ENCODE peak calls at places on chromosomes 2 and 18, in seven cellular contexts. E, W, Z, A, K, B and C are unnamed samples.
A peak's percentile ranks its signal among the peaks of the same experiment; 100 is the strongest.

GRCh38 chr18:48600746-48601090 is 61.9 kb downstream of the CTIF start:
- DNase-seq in E (no peak), B (no peak), K (no peak), A (no peak), W (no peak), Z (no peak), C (no peak)

GRCh38 chr2:164784376-164784775 is 57.2 kb downstream of the COBLL1 start:
- DNase-seq in B (no peak), A (no peak), W (no peak), Z (no peak), K (no peak), E (no peak), C (no peak)

GRCh38 chr18:46718501-46719341 is 38.1 kb downstream of the ST8SIA5 start:
- DNase-seq in K (no peak), Z (no peak), W (no peak), E (no peak), A (no peak), B (no peak), C (no peak)

GRCh38 chr2:68734688-68735525 is at the start of gene ARHGAP25:
- DNase-seq in W (peak; percentile 57), Z (no peak), A (peak; percentile 87), K (no peak), B (no peak), E (no peak), C (no peak)

GRCh38 chr2:72165792-72166191 is 18.1 kb upstream of the CYP26B1 start:
- DNase-seq in W (no peak), A (no peak), E (no peak), K (no peak), B (no peak), Z (no peak), C (no peak)

GRCh38 chr2:239726091-239726591 is 299.0 kb downstream of the NDUFA10 start:
- DNase-seq in B (no peak), Z (no peak), K (no peak), E (no peak), W (no peak), A (no peak), C (peak; percentile 16)

GRCh38 chr2:37896319-37896718 is 28.8 kb upstream of the RMDN2 start:
- DNase-seq in A (no peak), E (no peak), B (no peak), W (no peak), K (no peak), Z (no peak), C (no peak)

GRCh38 chr2:140274891-140275290 is 1494.7 kb upstream of the NXPH2 start:
- DNase-seq in B (no peak), E (no peak), Z (no peak), W (no peak), K (no peak), A (no peak), C (no peak)

GRCh38 chr2:169301596-169302330 is 60.6 kb downstream of the LRP2 start:
- DNase-seq in E (no peak), Z (no peak), W (no peak), B (no peak), A (no peak), K (no peak), C (no peak)

GRCh38 chr2:53829252-53829651 is 30.5 kb downstream of the GPR75 start:
- DNase-seq in B (no peak), W (no peak), K (no peak), Z (no peak), A (no peak), E (no peak), C (no peak)

GRCh38 chr2:26401739-26402541 is at the start of gene DRC1:
- DNase-seq in E (peak; percentile 92), B (peak; percentile 93), W (no peak), A (peak; percentile 48), K (no peak), Z (peak; percentile 16), C (no peak)

GRCh38 chr2:149579972-149580882 is 7.3 kb downstream of the MMADHC start:
- DNase-seq in A (no peak), Z (no peak), B (no peak), K (no peak), W (no peak), E (no peak), C (no peak)

GRCh38 chr2:135633582-135633981 is 102.3 kb downstream of the R3HDM1 start:
- DNase-seq in E (no peak), A (no peak), Z (no peak), K (no peak), B (no peak), W (no peak), C (no peak)

GRCh38 chr2:130755234-130756040 is at the start of gene AMER3:
- DNase-seq in B (peak; percentile 68), A (no peak), E (peak; percentile 73), W (no peak), K (no peak), Z (no peak), C (no peak)

GRCh38 chr2:91442246-91442905 is 2750.9 kb downstream of the RPIA start:
- DNase-seq in B (no peak), W (no peak), E (peak; percentile 32), K (no peak), A (peak; percentile 11), Z (no peak), C (peak; percentile 63)